ENCODE peak calls at places on chromosomes 16 and 17, in four cellular contexts. One of them, this sample, is unnamed.

GRCh38 chr17:8753136-8753975 is 5.0 kb downstream of the SPDYE4 start:
- DNase-seq in heart left ventricle: no peak
- DNase-seq in activated CD8-positive, alpha-beta T cell treated with anti-CD3 and anti-CD28 coated beads for 36 hours: no peak
- DNase-seq in fibroblast of pulmonary artery: no peak
- DNase-seq in this sample: peak

GRCh38 chr16:86723699-86724098 is 145.3 kb downstream of the FOXL1 start:
- DNase-seq in heart left ventricle: no peak
- DNase-seq in activated CD8-positive, alpha-beta T cell treated with anti-CD3 and anti-CD28 coated beads for 36 hours: no peak
- DNase-seq in fibroblast of pulmonary artery: no peak
- DNase-seq in this sample: no peak

GRCh38 chr17:71423871-71424546 is 696.8 kb upstream of the SOX9 start:
- DNase-seq in heart left ventricle: no peak
- DNase-seq in activated CD8-positive, alpha-beta T cell treated with anti-CD3 and anti-CD28 coated beads for 36 hours: no peak
- DNase-seq in fibroblast of pulmonary artery: no peak
- DNase-seq in this sample: no peak

GRCh38 chr17:77783991-77784820 is 174.3 kb upstream of the TNRC6C start:
- DNase-seq in heart left ventricle: no peak
- DNase-seq in activated CD8-positive, alpha-beta T cell treated with anti-CD3 and anti-CD28 coated beads for 36 hours: peak
- DNase-seq in fibroblast of pulmonary artery: no peak
- DNase-seq in this sample: no peak

GRCh38 chr16:1890024-1890700 is 18.2 kb upstream of the MEIOB start:
- DNase-seq in heart left ventricle: peak
- DNase-seq in activated CD8-positive, alpha-beta T cell treated with anti-CD3 and anti-CD28 coated beads for 36 hours: no peak
- DNase-seq in fibroblast of pulmonary artery: no peak
- DNase-seq in this sample: peak

GRCh38 chr17:864315-864714 is 82.2 kb downstream of the MRM3 start:
- DNase-seq in heart left ventricle: no peak
- DNase-seq in activated CD8-positive, alpha-beta T cell treated with anti-CD3 and anti-CD28 coated beads for 36 hours: no peak
- DNase-seq in fibroblast of pulmonary artery: no peak
- DNase-seq in this sample: no peak

GRCh38 chr17:64736804-64737492 is 74.8 kb upstream of the SMURF2 start:
- DNase-seq in heart left ventricle: no peak
- DNase-seq in activated CD8-positive, alpha-beta T cell treated with anti-CD3 and anti-CD28 coated beads for 36 hours: peak
- DNase-seq in fibroblast of pulmonary artery: peak
- DNase-seq in this sample: no peak

GRCh38 chr17:42670199-42670924 is 6.4 kb downstream of the PLEKHH3 start:
- DNase-seq in heart left ventricle: peak
- DNase-seq in activated CD8-positive, alpha-beta T cell treated with anti-CD3 and anti-CD28 coated beads for 36 hours: peak
- DNase-seq in fibroblast of pulmonary artery: no peak
- DNase-seq in this sample: no peak

GRCh38 chr17:32120086-32120485 is 22.2 kb upstream of the RHOT1 start:
- DNase-seq in heart left ventricle: no peak
- DNase-seq in activated CD8-positive, alpha-beta T cell treated with anti-CD3 and anti-CD28 coated beads for 36 hours: no peak
- DNase-seq in fibroblast of pulmonary artery: no peak
- DNase-seq in this sample: no peak

GRCh38 chr16:84825896-84826557 is 6.2 kb downstream of the CRISPLD2 start:
- DNase-seq in heart left ventricle: no peak
- DNase-seq in activated CD8-positive, alpha-beta T cell treated with anti-CD3 and anti-CD28 coated beads for 36 hours: no peak
- DNase-seq in fibroblast of pulmonary artery: no peak
- DNase-seq in this sample: no peak

GRCh38 chr17:17420035-17420434 is 56.8 kb upstream of the MED9 start:
- DNase-seq in heart left ventricle: peak
- DNase-seq in activated CD8-positive, alpha-beta T cell treated with anti-CD3 and anti-CD28 coated beads for 36 hours: no peak
- DNase-seq in fibroblast of pulmonary artery: no peak
- DNase-seq in this sample: no peak

GRCh38 chr17:49003557-49004511 is 6.6 kb downstream of the IGF2BP1 start:
- DNase-seq in heart left ventricle: no peak
- DNase-seq in activated CD8-positive, alpha-beta T cell treated with anti-CD3 and anti-CD28 coated beads for 36 hours: peak
- DNase-seq in fibroblast of pulmonary artery: peak
- DNase-seq in this sample: no peak

GRCh38 chr17:15510361-15510760 is 42.9 kb upstream of the CDRT4 start:
- DNase-seq in heart left ventricle: no peak
- DNase-seq in activated CD8-positive, alpha-beta T cell treated with anti-CD3 and anti-CD28 coated beads for 36 hours: no peak
- DNase-seq in fibroblast of pulmonary artery: peak
- DNase-seq in this sample: no peak

GRCh38 chr17:46038937-46039336 is 39.9 kb downstream of the STH start:
- DNase-seq in heart left ventricle: no peak
- DNase-seq in activated CD8-positive, alpha-beta T cell treated with anti-CD3 and anti-CD28 coated beads for 36 hours: no peak
- DNase-seq in fibroblast of pulmonary artery: no peak
- DNase-seq in this sample: no peak

GRCh38 chr16:70476272-70477020 is 22.1 kb downstream of the FCSK start:
- DNase-seq in heart left ventricle: peak
- DNase-seq in activated CD8-positive, alpha-beta T cell treated with anti-CD3 and anti-CD28 coated beads for 36 hours: peak
- DNase-seq in fibroblast of pulmonary artery: peak
- DNase-seq in this sample: no peak

GRCh38 chr17:32564325-32564724 is 77.5 kb downstream of the CDK5R1 start:
- DNase-seq in heart left ventricle: no peak
- DNase-seq in activated CD8-positive, alpha-beta T cell treated with anti-CD3 and anti-CD28 coated beads for 36 hours: peak
- DNase-seq in fibroblast of pulmonary artery: no peak
- DNase-seq in this sample: no peak

GRCh38 chr16:8641671-8642070 is 20.2 kb downstream of the METTL22 start:
- DNase-seq in heart left ventricle: no peak
- DNase-seq in activated CD8-positive, alpha-beta T cell treated with anti-CD3 and anti-CD28 coated beads for 36 hours: no peak
- DNase-seq in fibroblast of pulmonary artery: no peak
- DNase-seq in this sample: peak

GRCh38 chr17:29572691-29573557 is 4.4 kb downstream of the TP53I13 start:
- DNase-seq in heart left ventricle: peak
- DNase-seq in activated CD8-positive, alpha-beta T cell treated with anti-CD3 and anti-CD28 coated beads for 36 hours: peak
- DNase-seq in fibroblast of pulmonary artery: peak
- DNase-seq in this sample: peak
- TF ChIP-seq CTCF in heart left ventricle: peak
- TF ChIP-seq CTCF in activated CD8-positive, alpha-beta T cell treated with anti-CD3 and anti-CD28 coated beads for 36 hours: peak
- TF ChIP-seq CTCF in fibroblast of pulmonary artery: peak
- TF ChIP-seq CTCF in this sample: peak

GRCh38 chr16:69260019-69260418 is 51.1 kb upstream of the VPS4A start:
- DNase-seq in heart left ventricle: no peak
- DNase-seq in activated CD8-positive, alpha-beta T cell treated with anti-CD3 and anti-CD28 coated beads for 36 hours: no peak
- DNase-seq in fibroblast of pulmonary artery: no peak
- DNase-seq in this sample: no peak
- TF ChIP-seq CTCF in heart left ventricle: no peak
- TF ChIP-seq CTCF in activated CD8-positive, alpha-beta T cell treated with anti-CD3 and anti-CD28 coated beads for 36 hours: no peak
- TF ChIP-seq CTCF in fibroblast of pulmonary artery: no peak
- TF ChIP-seq CTCF in this sample: no peak

GRCh38 chr17:4968916-4969550 is 1.4 kb upstream of the SPAG7 start:
- DNase-seq in heart left ventricle: no peak
- DNase-seq in activated CD8-positive, alpha-beta T cell treated with anti-CD3 and anti-CD28 coated beads for 36 hours: peak
- DNase-seq in fibroblast of pulmonary artery: peak
- DNase-seq in this sample: no peak

GRCh38 chr17:4970273-4970672 is 2.7 kb upstream of the SPAG7 start:
- DNase-seq in heart left ventricle: no peak
- DNase-seq in activated CD8-positive, alpha-beta T cell treated with anti-CD3 and anti-CD28 coated beads for 36 hours: no peak
- DNase-seq in fibroblast of pulmonary artery: no peak
- DNase-seq in this sample: no peak

GRCh38 chr17:4967539-4968165 is at the start of gene SPAG7:
- DNase-seq in heart left ventricle: peak
- DNase-seq in activated CD8-positive, alpha-beta T cell treated with anti-CD3 and anti-CD28 coated beads for 36 hours: peak
- DNase-seq in fibroblast of pulmonary artery: peak
- DNase-seq in this sample: peak

GRCh38 chr17:4968166-4968915 is 724 bp upstream of the SPAG7 start:
- DNase-seq in heart left ventricle: peak
- DNase-seq in activated CD8-positive, alpha-beta T cell treated with anti-CD3 and anti-CD28 coated beads for 36 hours: peak
- DNase-seq in fibroblast of pulmonary artery: no peak
- DNase-seq in this sample: no peak

GRCh38 chr17:4969551-4970231 is 2.1 kb upstream of the SPAG7 start:
- DNase-seq in heart left ventricle: no peak
- DNase-seq in activated CD8-positive, alpha-beta T cell treated with anti-CD3 and anti-CD28 coated beads for 36 hours: peak
- DNase-seq in fibroblast of pulmonary artery: no peak
- DNase-seq in this sample: no peak
- TF ChIP-seq CTCF in heart left ventricle: no peak
- TF ChIP-seq CTCF in activated CD8-positive, alpha-beta T cell treated with anti-CD3 and anti-CD28 coated beads for 36 hours: no peak
- TF ChIP-seq CTCF in fibroblast of pulmonary artery: no peak
- TF ChIP-seq CTCF in this sample: no peak

GRCh38 chr17:38969281-38969680 is 2.1 kb upstream of the FBXO47 start:
- DNase-seq in heart left ventricle: no peak
- DNase-seq in activated CD8-positive, alpha-beta T cell treated with anti-CD3 and anti-CD28 coated beads for 36 hours: no peak
- DNase-seq in fibroblast of pulmonary artery: no peak
- DNase-seq in this sample: no peak

GRCh38 chr17:38970128-38970527 is 2.9 kb upstream of the FBXO47 start:
- DNase-seq in heart left ventricle: no peak
- DNase-seq in activated CD8-positive, alpha-beta T cell treated with anti-CD3 and anti-CD28 coated beads for 36 hours: no peak
- DNase-seq in fibroblast of pulmonary artery: no peak
- DNase-seq in this sample: no peak

GRCh38 chr17:38970804-38971203 is 3.6 kb upstream of the FBXO47 start:
- DNase-seq in heart left ventricle: no peak
- DNase-seq in activated CD8-positive, alpha-beta T cell treated with anti-CD3 and anti-CD28 coated beads for 36 hours: peak
- DNase-seq in fibroblast of pulmonary artery: no peak
- DNase-seq in this sample: no peak

GRCh38 chr17:38967290-38967738 is at the start of gene FBXO47:
- DNase-seq in heart left ventricle: peak
- DNase-seq in activated CD8-positive, alpha-beta T cell treated with anti-CD3 and anti-CD28 coated beads for 36 hours: peak
- DNase-seq in fibroblast of pulmonary artery: peak
- DNase-seq in this sample: no peak
- TF ChIP-seq CTCF in heart left ventricle: peak
- TF ChIP-seq CTCF in activated CD8-positive, alpha-beta T cell treated with anti-CD3 and anti-CD28 coated beads for 36 hours: no peak
- TF ChIP-seq CTCF in fibroblast of pulmonary artery: no peak
- TF ChIP-seq CTCF in this sample: no peak

GRCh38 chr16:66728117-66728787 is 23.2 kb downstream of the DYNC1LI2 start:
- DNase-seq in heart left ventricle: no peak
- DNase-seq in activated CD8-positive, alpha-beta T cell treated with anti-CD3 and anti-CD28 coated beads for 36 hours: no peak
- DNase-seq in fibroblast of pulmonary artery: peak
- DNase-seq in this sample: no peak
- TF ChIP-seq CTCF in heart left ventricle: peak
- TF ChIP-seq CTCF in activated CD8-positive, alpha-beta T cell treated with anti-CD3 and anti-CD28 coated beads for 36 hours: peak
- TF ChIP-seq CTCF in fibroblast of pulmonary artery: peak
- TF ChIP-seq CTCF in this sample: peak

GRCh38 chr17:4038076-4038475 is 73.8 kb upstream of the ATP2A3 start:
- DNase-seq in heart left ventricle: no peak
- DNase-seq in activated CD8-positive, alpha-beta T cell treated with anti-CD3 and anti-CD28 coated beads for 36 hours: no peak
- DNase-seq in fibroblast of pulmonary artery: no peak
- DNase-seq in this sample: no peak

GRCh38 chr17:4032245-4032644 is 68.0 kb upstream of the ATP2A3 start:
- DNase-seq in heart left ventricle: no peak
- DNase-seq in activated CD8-positive, alpha-beta T cell treated with anti-CD3 and anti-CD28 coated beads for 36 hours: no peak
- DNase-seq in fibroblast of pulmonary artery: no peak
- DNase-seq in this sample: no peak

GRCh38 chr17:4033751-4034251 is 69.6 kb upstream of the ATP2A3 start:
- DNase-seq in heart left ventricle: no peak
- DNase-seq in activated CD8-positive, alpha-beta T cell treated with anti-CD3 and anti-CD28 coated beads for 36 hours: no peak
- DNase-seq in fibroblast of pulmonary artery: no peak
- DNase-seq in this sample: no peak

GRCh38 chr17:4032738-4033137 is 68.5 kb upstream of the ATP2A3 start:
- DNase-seq in heart left ventricle: no peak
- DNase-seq in activated CD8-positive, alpha-beta T cell treated with anti-CD3 and anti-CD28 coated beads for 36 hours: peak
- DNase-seq in fibroblast of pulmonary artery: no peak
- DNase-seq in this sample: no peak

GRCh38 chr17:4035081-4035680 is 70.9 kb upstream of the ATP2A3 start:
- DNase-seq in heart left ventricle: no peak
- DNase-seq in activated CD8-positive, alpha-beta T cell treated with anti-CD3 and anti-CD28 coated beads for 36 hours: no peak
- DNase-seq in fibroblast of pulmonary artery: peak
- DNase-seq in this sample: no peak
- TF ChIP-seq CTCF in heart left ventricle: no peak
- TF ChIP-seq CTCF in activated CD8-positive, alpha-beta T cell treated with anti-CD3 and anti-CD28 coated beads for 36 hours: no peak
- TF ChIP-seq CTCF in fibroblast of pulmonary artery: no peak
- TF ChIP-seq CTCF in this sample: peak

GRCh38 chr16:68910051-68910450 is 66.7 kb downstream of the TANGO6 start:
- DNase-seq in heart left ventricle: no peak
- DNase-seq in activated CD8-positive, alpha-beta T cell treated with anti-CD3 and anti-CD28 coated beads for 36 hours: no peak
- DNase-seq in fibroblast of pulmonary artery: no peak
- DNase-seq in this sample: no peak

GRCh38 chr16:68909099-68909733 is 65.9 kb downstream of the TANGO6 start:
- DNase-seq in heart left ventricle: no peak
- DNase-seq in activated CD8-positive, alpha-beta T cell treated with anti-CD3 and anti-CD28 coated beads for 36 hours: no peak
- DNase-seq in fibroblast of pulmonary artery: peak
- DNase-seq in this sample: no peak

GRCh38 chr16:68902376-68903345 is 59.3 kb downstream of the TANGO6 start:
- DNase-seq in heart left ventricle: no peak
- DNase-seq in activated CD8-positive, alpha-beta T cell treated with anti-CD3 and anti-CD28 coated beads for 36 hours: peak
- DNase-seq in fibroblast of pulmonary artery: peak
- DNase-seq in this sample: no peak

GRCh38 chr16:68908000-68908313 is 64.6 kb downstream of the TANGO6 start:
- DNase-seq in heart left ventricle: no peak
- DNase-seq in activated CD8-positive, alpha-beta T cell treated with anti-CD3 and anti-CD28 coated beads for 36 hours: no peak
- DNase-seq in fibroblast of pulmonary artery: peak
- DNase-seq in this sample: no peak

GRCh38 chr16:68907297-68907999 is 64.1 kb downstream of the TANGO6 start:
- DNase-seq in heart left ventricle: no peak
- DNase-seq in activated CD8-positive, alpha-beta T cell treated with anti-CD3 and anti-CD28 coated beads for 36 hours: no peak
- DNase-seq in fibroblast of pulmonary artery: no peak
- DNase-seq in this sample: no peak
- TF ChIP-seq CTCF in heart left ventricle: no peak
- TF ChIP-seq CTCF in activated CD8-positive, alpha-beta T cell treated with anti-CD3 and anti-CD28 coated beads for 36 hours: no peak
- TF ChIP-seq CTCF in fibroblast of pulmonary artery: no peak
- TF ChIP-seq CTCF in this sample: no peak

DNA sequence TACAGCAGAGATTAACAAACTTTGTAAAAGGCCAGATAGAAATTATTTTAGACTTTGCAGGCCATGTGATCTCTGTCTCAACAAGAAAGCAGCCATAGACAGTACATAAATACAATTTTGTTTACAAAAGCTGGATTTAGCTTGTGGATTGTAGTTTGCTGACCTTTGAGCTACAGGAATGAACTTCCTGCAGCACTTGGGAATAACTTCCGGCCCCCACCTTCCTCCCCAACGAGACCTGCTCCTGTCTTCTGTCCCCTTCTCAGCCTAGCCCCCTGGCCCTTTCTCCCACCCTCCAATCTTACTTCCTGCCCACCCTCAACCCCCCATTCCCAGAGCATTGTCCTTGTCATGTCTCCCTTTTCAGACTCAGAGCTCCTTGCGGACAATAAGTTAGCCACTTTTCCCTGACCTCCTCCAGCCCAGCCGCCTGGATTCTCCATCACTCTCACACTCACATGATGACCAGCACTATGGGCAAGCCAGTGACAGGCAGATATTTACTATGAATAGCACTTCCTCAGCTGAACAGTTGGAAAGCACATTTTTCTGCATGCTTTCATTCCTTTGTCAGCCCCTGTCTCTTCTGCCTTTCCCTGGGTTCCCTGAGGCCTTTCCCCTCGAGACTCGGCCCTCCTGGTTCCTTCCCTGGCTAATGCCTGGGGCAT is 27.6 kb upstream of the DLX3 start:
- DNase-seq in heart left ventricle: no peak
- DNase-seq in activated CD8-positive, alpha-beta T cell treated with anti-CD3 and anti-CD28 coated beads for 36 hours: no peak
- DNase-seq in fibroblast of pulmonary artery: no peak
- DNase-seq in this sample: no peak
- TF ChIP-seq CTCF in heart left ventricle: no peak
- TF ChIP-seq CTCF in activated CD8-positive, alpha-beta T cell treated with anti-CD3 and anti-CD28 coated beads for 36 hours: no peak
- TF ChIP-seq CTCF in fibroblast of pulmonary artery: no peak
- TF ChIP-seq CTCF in this sample: no peak

This sample was measured in chondrocyte.